ENCODE peak calls at places on chromosomes 2 and 18, in nine cellular contexts. One of them, this sample, is unnamed.

GRCh38 chr2:187250137-187250536 is 197.9 kb downstream of the CALCRL start:
- DNase-seq in IMR-90: no peak
- DNase-seq in AG04450: no peak
- DNase-seq in cardiac muscle cell: no peak
- DNase-seq in BJ: no peak
- DNase-seq in transverse colon: no peak
- DNase-seq in PC-9: no peak
- DNase-seq in thoracic aorta: no peak
- DNase-seq in PC-3: no peak
- DNase-seq in this sample: no peak

GRCh38 chr18:60027397-60027796 is 127.6 kb downstream of the PMAIP1 start:
- DNase-seq in IMR-90: no peak
- DNase-seq in AG04450: no peak
- DNase-seq in cardiac muscle cell: no peak
- DNase-seq in BJ: no peak
- DNase-seq in transverse colon: no peak
- DNase-seq in PC-9: no peak
- DNase-seq in thoracic aorta: no peak
- DNase-seq in PC-3: peak
- DNase-seq in this sample: no peak

GRCh38 chr2:205776720-205777119 is 94.4 kb downstream of the NRP2 start:
- DNase-seq in IMR-90: no peak
- DNase-seq in AG04450: no peak
- DNase-seq in cardiac muscle cell: no peak
- DNase-seq in BJ: no peak
- DNase-seq in transverse colon: no peak
- DNase-seq in PC-9: no peak
- DNase-seq in thoracic aorta: no peak
- DNase-seq in PC-3: no peak
- DNase-seq in this sample: no peak

GRCh38 chr2:47225061-47225783 is 70.1 kb upstream of the STPG4 start:
- DNase-seq in IMR-90: peak
- DNase-seq in AG04450: peak
- DNase-seq in cardiac muscle cell: peak
- DNase-seq in BJ: no peak
- DNase-seq in transverse colon: peak
- DNase-seq in PC-9: peak
- DNase-seq in thoracic aorta: no peak
- DNase-seq in PC-3: peak
- DNase-seq in this sample: no peak

GRCh38 chr2:232230557-232230956 is 148.0 kb upstream of the ALPP start:
- DNase-seq in IMR-90: peak
- DNase-seq in AG04450: no peak
- DNase-seq in cardiac muscle cell: peak
- DNase-seq in BJ: no peak
- DNase-seq in transverse colon: peak
- DNase-seq in PC-9: no peak
- DNase-seq in thoracic aorta: no peak
- DNase-seq in PC-3: peak
- DNase-seq in this sample: no peak

GRCh38 chr2:70523996-70524965 is 29.3 kb downstream of the TGFA start:
- DNase-seq in IMR-90: peak
- DNase-seq in AG04450: no peak
- DNase-seq in cardiac muscle cell: no peak
- DNase-seq in BJ: peak
- DNase-seq in transverse colon: peak
- DNase-seq in PC-9: peak
- DNase-seq in thoracic aorta: no peak
- DNase-seq in PC-3: peak
- DNase-seq in this sample: peak

GRCh38 chr2:8511868-8512612 is 169.8 kb upstream of the ID2 start:
- DNase-seq in IMR-90: peak
- DNase-seq in AG04450: no peak
- DNase-seq in cardiac muscle cell: no peak
- DNase-seq in BJ: peak
- DNase-seq in transverse colon: no peak
- DNase-seq in PC-9: no peak
- DNase-seq in thoracic aorta: no peak
- DNase-seq in PC-3: peak
- DNase-seq in this sample: no peak

GRCh38 chr18:3877678-3878077 is 427.7 kb downstream of the TGIF1 start:
- DNase-seq in IMR-90: peak
- DNase-seq in AG04450: no peak
- DNase-seq in cardiac muscle cell: no peak
- DNase-seq in BJ: no peak
- DNase-seq in transverse colon: no peak
- DNase-seq in PC-9: no peak
- DNase-seq in thoracic aorta: no peak
- DNase-seq in PC-3: no peak
- DNase-seq in this sample: no peak

GRCh38 chr18:58805482-58806187 is 59.0 kb upstream of the ZNF532 start:
- DNase-seq in IMR-90: no peak
- DNase-seq in AG04450: no peak
- DNase-seq in cardiac muscle cell: no peak
- DNase-seq in BJ: no peak
- DNase-seq in transverse colon: no peak
- DNase-seq in PC-9: no peak
- DNase-seq in thoracic aorta: no peak
- DNase-seq in PC-3: no peak
- DNase-seq in this sample: no peak

GRCh38 chr2:85861180-85861579 is 27.6 kb downstream of the ST3GAL5 start:
- DNase-seq in IMR-90: no peak
- DNase-seq in AG04450: no peak
- DNase-seq in cardiac muscle cell: no peak
- DNase-seq in BJ: no peak
- DNase-seq in transverse colon: no peak
- DNase-seq in PC-9: peak
- DNase-seq in thoracic aorta: no peak
- DNase-seq in PC-3: no peak
- DNase-seq in this sample: no peak

GRCh38 chr2:146004470-146004869 is 1484.6 kb upstream of the ZEB2 start:
- DNase-seq in IMR-90: peak
- DNase-seq in AG04450: peak
- DNase-seq in cardiac muscle cell: no peak
- DNase-seq in BJ: peak
- DNase-seq in transverse colon: no peak
- DNase-seq in PC-9: peak
- DNase-seq in thoracic aorta: no peak
- DNase-seq in PC-3: peak
- DNase-seq in this sample: no peak
- TF ChIP-seq CTCF in IMR-90: no peak
- TF ChIP-seq CTCF in AG04450: no peak
- TF ChIP-seq CTCF in cardiac muscle cell: no peak
- TF ChIP-seq CTCF in BJ: no peak
- TF ChIP-seq CTCF in transverse colon: no peak
- TF ChIP-seq CTCF in PC-9: no peak
- TF ChIP-seq CTCF in thoracic aorta: no peak
- TF ChIP-seq CTCF in PC-3: peak
- TF ChIP-seq CTCF in this sample: no peak

GRCh38 chr2:120833127-120833675 is 97.5 kb downstream of the GLI2 start:
- DNase-seq in IMR-90: no peak
- DNase-seq in AG04450: no peak
- DNase-seq in cardiac muscle cell: no peak
- DNase-seq in BJ: no peak
- DNase-seq in transverse colon: no peak
- DNase-seq in PC-9: no peak
- DNase-seq in thoracic aorta: no peak
- DNase-seq in PC-3: no peak
- DNase-seq in this sample: no peak
- TF ChIP-seq CTCF in IMR-90: no peak
- TF ChIP-seq CTCF in AG04450: no peak
- TF ChIP-seq CTCF in cardiac muscle cell: peak
- TF ChIP-seq CTCF in BJ: no peak
- TF ChIP-seq CTCF in transverse colon: no peak
- TF ChIP-seq CTCF in PC-9: no peak
- TF ChIP-seq CTCF in thoracic aorta: no peak
- TF ChIP-seq CTCF in PC-3: peak
- TF ChIP-seq CTCF in this sample: no peak

GRCh38 chr18:54269924-54270844 is 867 bp downstream of the POLI start:
- DNase-seq in IMR-90: peak
- DNase-seq in AG04450: no peak
- DNase-seq in cardiac muscle cell: peak
- DNase-seq in BJ: no peak
- DNase-seq in transverse colon: peak
- DNase-seq in PC-9: peak
- DNase-seq in thoracic aorta: peak
- DNase-seq in PC-3: peak
- DNase-seq in this sample: peak
- TF ChIP-seq CTCF in IMR-90: peak
- TF ChIP-seq CTCF in AG04450: peak
- TF ChIP-seq CTCF in cardiac muscle cell: peak
- TF ChIP-seq CTCF in BJ: peak
- TF ChIP-seq CTCF in transverse colon: peak
- TF ChIP-seq CTCF in PC-9: peak
- TF ChIP-seq CTCF in thoracic aorta: peak
- TF ChIP-seq CTCF in PC-3: peak
- TF ChIP-seq CTCF in this sample: peak

GRCh38 chr2:111664451-111664850 is 219.5 kb downstream of the ANAPC1 start:
- DNase-seq in IMR-90: no peak
- DNase-seq in AG04450: no peak
- DNase-seq in cardiac muscle cell: no peak
- DNase-seq in BJ: no peak
- DNase-seq in transverse colon: no peak
- DNase-seq in PC-9: no peak
- DNase-seq in thoracic aorta: no peak
- DNase-seq in PC-3: no peak
- DNase-seq in this sample: no peak

GRCh38 chr2:111665011-111665410 is 219.0 kb downstream of the ANAPC1 start:
- DNase-seq in IMR-90: no peak
- DNase-seq in AG04450: no peak
- DNase-seq in cardiac muscle cell: no peak
- DNase-seq in BJ: no peak
- DNase-seq in transverse colon: no peak
- DNase-seq in PC-9: no peak
- DNase-seq in thoracic aorta: no peak
- DNase-seq in PC-3: no peak
- DNase-seq in this sample: no peak

GRCh38 chr2:111662771-111663470 is 221.1 kb downstream of the ANAPC1 start:
- DNase-seq in IMR-90: peak
- DNase-seq in AG04450: no peak
- DNase-seq in cardiac muscle cell: no peak
- DNase-seq in BJ: no peak
- DNase-seq in transverse colon: peak
- DNase-seq in PC-9: no peak
- DNase-seq in thoracic aorta: no peak
- DNase-seq in PC-3: peak
- DNase-seq in this sample: peak

GRCh38 chr2:111662039-111662740 is 221.8 kb downstream of the ANAPC1 start:
- DNase-seq in IMR-90: peak
- DNase-seq in AG04450: no peak
- DNase-seq in cardiac muscle cell: no peak
- DNase-seq in BJ: no peak
- DNase-seq in transverse colon: no peak
- DNase-seq in PC-9: peak
- DNase-seq in thoracic aorta: no peak
- DNase-seq in PC-3: peak
- DNase-seq in this sample: no peak

DNA sequence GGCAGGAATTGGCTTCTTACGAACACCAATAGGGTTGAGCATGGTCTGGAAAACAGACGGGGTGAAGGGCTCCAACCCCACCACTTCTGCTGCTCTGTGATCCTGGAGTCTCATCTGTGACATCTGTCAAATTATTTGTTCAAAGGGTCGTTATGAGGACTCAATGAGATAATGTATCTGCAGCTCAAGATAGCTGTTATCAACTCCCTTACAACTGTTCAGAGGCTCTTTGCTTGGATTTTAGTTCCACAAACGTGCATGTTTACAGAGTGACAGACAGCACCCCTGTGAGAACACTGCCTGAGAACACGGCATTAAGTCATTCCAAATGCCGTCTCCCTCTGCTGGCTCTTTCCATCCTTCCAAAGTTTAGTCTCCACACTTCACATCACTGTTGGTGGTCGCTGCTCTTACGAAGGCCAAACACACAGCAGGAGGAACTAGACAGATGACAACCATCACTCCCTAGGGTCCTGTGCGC is 220.5 kb downstream of the ANAPC1 start:
- DNase-seq in IMR-90: peak
- DNase-seq in AG04450: no peak
- DNase-seq in cardiac muscle cell: no peak
- DNase-seq in BJ: no peak
- DNase-seq in transverse colon: no peak
- DNase-seq in PC-9: no peak
- DNase-seq in thoracic aorta: no peak
- DNase-seq in PC-3: peak
- DNase-seq in this sample: no peak
- TF ChIP-seq CTCF in IMR-90: peak
- TF ChIP-seq CTCF in AG04450: peak
- TF ChIP-seq CTCF in cardiac muscle cell: peak
- TF ChIP-seq CTCF in BJ: peak
- TF ChIP-seq CTCF in transverse colon: no peak
- TF ChIP-seq CTCF in PC-9: no peak
- TF ChIP-seq CTCF in thoracic aorta: no peak
- TF ChIP-seq CTCF in PC-3: peak
- TF ChIP-seq CTCF in this sample: no peak

This sample was measured in CD14-positive monocyte.